ENCODE peak calls at places on chromosomes 4 and X, in four cellular contexts. One of them, this sample, is unnamed.

GRCh38 chr4:169136796-169137554 is 126.9 kb upstream of the CBR4 start:
- DNase-seq in GM03348: no peak
- DNase-seq in BE2C: no peak
- DNase-seq in MCF 10A: no peak
- DNase-seq in this sample: no peak

GRCh38 chr4:184961693-184962092 is 56.6 kb upstream of the HELT start:
- DNase-seq in MCF 10A: no peak
- DNase-seq in GM03348: no peak
- DNase-seq in BE2C: no peak
- DNase-seq in this sample: no peak

GRCh38 chrX:12949205-12949926 is 25.5 kb upstream of the TMSB4X start:
- DNase-seq in GM03348: peak
- DNase-seq in MCF 10A: no peak
- DNase-seq in BE2C: no peak
- DNase-seq in this sample: peak

GRCh38 chr4:666436-666810 is 7.7 kb downstream of the ATP5ME start:
- DNase-seq in BE2C: no peak
- DNase-seq in GM03348: no peak
- DNase-seq in MCF 10A: no peak
- DNase-seq in this sample: no peak

GRCh38 chr4:121656269-121656641 is 40.5 kb downstream of the ANXA5 start:
- DNase-seq in BE2C: peak
- DNase-seq in GM03348: peak
- DNase-seq in MCF 10A: peak
- DNase-seq in this sample: peak

GRCh38 chr4:31185014-31185585 is 464.9 kb downstream of the PCDH7 start:
- DNase-seq in GM03348: no peak
- DNase-seq in MCF 10A: no peak
- DNase-seq in BE2C: no peak
- DNase-seq in this sample: no peak

GRCh38 chrX:69036674-69037573 is 128.3 kb downstream of the PJA1 start:
- DNase-seq in MCF 10A: no peak
- DNase-seq in GM03348: no peak
- DNase-seq in BE2C: no peak
- DNase-seq in this sample: no peak

GRCh38 chr4:28621541-28621940 is 1760.9 kb downstream of the STIM2 start:
- DNase-seq in GM03348: peak
- DNase-seq in BE2C: no peak
- DNase-seq in MCF 10A: no peak
- DNase-seq in this sample: peak

GRCh38 chr4:105170703-105171102 is 24.0 kb downstream of the TET2 start:
- DNase-seq in BE2C: no peak
- DNase-seq in GM03348: no peak
- DNase-seq in MCF 10A: no peak
- DNase-seq in this sample: no peak

GRCh38 chr4:623914-624626 is 1.3 kb upstream of the PDE6B start:
- DNase-seq in GM03348: no peak
- DNase-seq in MCF 10A: no peak
- DNase-seq in BE2C: no peak
- DNase-seq in this sample: no peak

GRCh38 chr4:126799971-126800722 is 832.6 kb upstream of the INTU start:
- DNase-seq in BE2C: no peak
- DNase-seq in MCF 10A: no peak
- DNase-seq in GM03348: no peak
- DNase-seq in this sample: peak

GRCh38 chr4:18202510-18202909 is 181.0 kb upstream of the LCORL start:
- DNase-seq in GM03348: no peak
- DNase-seq in BE2C: no peak
- DNase-seq in MCF 10A: no peak
- DNase-seq in this sample: no peak

GRCh38 chr4:153790962-153791551 is 2.2 kb upstream of the SFRP2 start:
- DNase-seq in MCF 10A: no peak
- DNase-seq in BE2C: peak
- DNase-seq in GM03348: peak
- DNase-seq in this sample: peak

GRCh38 chr4:95049838-95050237 is 292.1 kb downstream of the BMPR1B start:
- DNase-seq in MCF 10A: peak
- DNase-seq in GM03348: peak
- DNase-seq in BE2C: no peak
- DNase-seq in this sample: peak

GRCh38 chr4:159047478-159048165 is 55.3 kb upstream of the RAPGEF2 start:
- DNase-seq in MCF 10A: no peak
- DNase-seq in GM03348: no peak
- DNase-seq in BE2C: no peak
- DNase-seq in this sample: peak

GRCh38 chrX:108331126-108331909 is 106.9 kb downstream of the COL4A6 start:
- DNase-seq in BE2C: no peak
- DNase-seq in GM03348: no peak
- DNase-seq in MCF 10A: no peak
- DNase-seq in this sample: no peak

GRCh38 chr4:73740353-73740778 is at the start of gene CXCL8:
- DNase-seq in BE2C: no peak
- DNase-seq in GM03348: peak
- DNase-seq in MCF 10A: peak
- DNase-seq in this sample: peak